ENCODE peak calls at places on chromosomes 13 and 19, in seven cellular contexts. B is uterus; U is tibial nerve; Q is CD8-positive, alpha-beta T cell; K is AG10803; J is choroid plexus epithelial cell; W is heart right ventricle. Y is an unnamed sample.

GRCh38 chr19:347946-348861 is 3.6 kb upstream of the MIER2 start:
- DNase-seq in B (no peak), U (no peak), Q (no peak), K (no peak), J (no peak), W (no peak), Y (no peak)

GRCh38 chr13:110138009-110138699 is 168.8 kb downstream of the COL4A1 start:
- DNase-seq in B (peak; percentile 59), U (peak; percentile 43), Q (peak; percentile 2), K (peak; percentile 57), J (peak; percentile 75), W (peak; percentile 60), Y (peak; percentile 80)

GRCh38 chr19:18479964-18480723 is 41.7 kb downstream of the ELL start:
- DNase-seq in B (peak; percentile 78), U (peak; percentile 84), Q (no peak), K (peak; percentile 96), J (peak; percentile 65), W (no peak), Y (peak; percentile 91)

GRCh38 chr19:56136362-56136761 is 4.7 kb upstream of the ZNF444 start:
- DNase-seq in B (no peak), U (no peak), Q (no peak), K (no peak), J (peak; percentile 51), W (no peak), Y (no peak)

GRCh38 chr13:60347174-60347573 is 49.8 kb upstream of the TDRD3 start:
- DNase-seq in B (no peak), U (no peak), Q (no peak), K (no peak), J (no peak), W (no peak), Y (no peak)

GRCh38 chr19:18002347-18002850 is 5.6 kb upstream of the ARRDC2 start:
- DNase-seq in B (no peak), U (no peak), Q (no peak), K (no peak), J (no peak), W (peak; percentile 43), Y (no peak)

GRCh38 chr19:48806818-48807589 is 3.8 kb downstream of the BCAT2 start:
- DNase-seq in B (no peak), U (no peak), Q (no peak), K (peak; percentile 37), J (peak; percentile 70), W (no peak), Y (peak; percentile 41)

GRCh38 chr19:38265213-38265861 is 964 bp downstream of the SPINT2 start:
- DNase-seq in B (no peak), U (no peak), Q (no peak), K (no peak), J (peak; percentile 50), W (no peak), Y (no peak)

GRCh38 chr19:17415107-17415506 is 4.7 kb upstream of the MVB12A start:
- DNase-seq in B (peak; percentile 84), U (no peak), Q (no peak), K (no peak), J (no peak), W (no peak), Y (peak; percentile 79)

GRCh38 chr13:94764576-94765321 is 52.4 kb upstream of the SOX21 start:
- DNase-seq in B (no peak), U (no peak), Q (no peak), K (no peak), J (no peak), W (no peak), Y (no peak)

GRCh38 chr19:12987781-12988180 is 7.5 kb upstream of the NFIX start:
- DNase-seq in B (no peak), U (no peak), Q (no peak), K (no peak), J (no peak), W (no peak), Y (no peak)

GRCh38 chr13:37403776-37404497 is 194.6 kb downstream of the POSTN start:
- DNase-seq in B (no peak), U (no peak), Q (no peak), K (peak; percentile 97), J (peak; percentile 94), W (no peak), Y (peak; percentile 54)

GRCh38 chr13:42696191-42696590 is 85.2 kb upstream of the FAM216B start:
- DNase-seq in B (no peak), U (no peak), Q (no peak), K (peak; percentile 40), J (peak; percentile 80), W (no peak), Y (peak; percentile 64)

GRCh38 chr19:3708207-3708931 is at the start of gene TJP3:
- DNase-seq in B (no peak), U (no peak), Q (no peak), K (no peak), J (no peak), W (peak; percentile 45), Y (no peak)

GRCh38 chr19:55454787-55455243 is 6.6 kb downstream of the ISOC2 start:
- DNase-seq in B (no peak), U (no peak), Q (no peak), K (peak; percentile 26), J (peak; percentile 59), W (peak; percentile 43), Y (peak; percentile 29)

GRCh38 chr13:80341098-80341701 is at the start of gene SPRY2:
- DNase-seq in B (peak; percentile 92), U (peak; percentile 91), Q (no peak), K (peak; percentile 96), J (peak; percentile 97), W (peak; percentile 93), Y (peak; percentile 98)

GRCh38 chr13:96029002-96029401 is 24.2 kb downstream of the UGGT2 start:
- DNase-seq in B (no peak), U (no peak), Q (no peak), K (no peak), J (no peak), W (no peak), Y (no peak)

GRCh38 chr19:45442927-45443461 is 19.3 kb upstream of the ERCC1 start:
- DNase-seq in B (peak; percentile 61), U (peak; percentile 66), Q (no peak), K (peak; percentile 37), J (peak; percentile 61), W (no peak), Y (peak; percentile 74)

GRCh38 chr13:28138012-28138755 is at the start of gene PAN3:
- DNase-seq in B (peak; percentile 90), U (peak; percentile 79), Q (peak; percentile 83), K (peak; percentile 89), J (peak; percentile 93), W (peak; percentile 96), Y (peak; percentile 91)
- TF ChIP-seq CTCF in B (peak; percentile 8), U (no peak), Q (no peak), K (no peak), J (no peak), W (peak; percentile 19), Y (peak; percentile 4)

GRCh38 chr13:50894042-50894441 is 15.5 kb upstream of the RNASEH2B start:
- DNase-seq in B (no peak), U (no peak), Q (no peak), K (no peak), J (no peak), W (no peak), Y (no peak)

GRCh38 chr13:50893211-50893852 is 16.3 kb upstream of the RNASEH2B start:
- DNase-seq in B (no peak), U (no peak), Q (no peak), K (peak; percentile 52), J (peak; percentile 72), W (no peak), Y (peak; percentile 36)

GRCh38 chr13:50892162-50892944 is 17.2 kb upstream of the RNASEH2B start:
- DNase-seq in B (no peak), U (no peak), Q (no peak), K (no peak), J (no peak), W (no peak), Y (no peak)

GRCh38 chr13:50891206-50891605 is 18.4 kb upstream of the RNASEH2B start:
- DNase-seq in B (no peak), U (no peak), Q (no peak), K (no peak), J (no peak), W (no peak), Y (no peak)

GRCh38 chr13:50894504-50894903 is 15.1 kb upstream of the RNASEH2B start:
- DNase-seq in B (no peak), U (no peak), Q (no peak), K (no peak), J (no peak), W (no peak), Y (no peak)
- H3K4me3 ChIP-seq in B (no peak overlapping the region), U (no peak overlapping the region), Q (no peak overlapping the region), K (no peak overlapping the region), J (no peak overlapping the region), W (no peak overlapping the region), Y (no peak overlapping the region)

GRCh38 chr13:74133657-74134201 is 475 bp downstream of the KLF12 start:
- DNase-seq in B (peak; percentile 89), U (peak; percentile 81), Q (peak; percentile 81), K (peak; percentile 93), J (peak; percentile 97), W (peak; percentile 84), Y (peak; percentile 86)

GRCh38 chr13:74131206-74131605 is 3.0 kb downstream of the KLF12 start:
- DNase-seq in B (no peak), U (no peak), Q (no peak), K (no peak), J (peak; percentile 36), W (no peak), Y (no peak)

GRCh38 chr13:74132152-74132767 is 1.9 kb downstream of the KLF12 start:
- DNase-seq in B (no peak), U (no peak), Q (no peak), K (no peak), J (peak; percentile 40), W (no peak), Y (no peak)

GRCh38 chr13:74134226-74134776 is at the start of gene KLF12:
- DNase-seq in B (peak; percentile 89), U (peak; percentile 76), Q (peak; percentile 85), K (peak; percentile 93), J (peak; percentile 98), W (peak; percentile 85), Y (peak; percentile 85)

DNA sequence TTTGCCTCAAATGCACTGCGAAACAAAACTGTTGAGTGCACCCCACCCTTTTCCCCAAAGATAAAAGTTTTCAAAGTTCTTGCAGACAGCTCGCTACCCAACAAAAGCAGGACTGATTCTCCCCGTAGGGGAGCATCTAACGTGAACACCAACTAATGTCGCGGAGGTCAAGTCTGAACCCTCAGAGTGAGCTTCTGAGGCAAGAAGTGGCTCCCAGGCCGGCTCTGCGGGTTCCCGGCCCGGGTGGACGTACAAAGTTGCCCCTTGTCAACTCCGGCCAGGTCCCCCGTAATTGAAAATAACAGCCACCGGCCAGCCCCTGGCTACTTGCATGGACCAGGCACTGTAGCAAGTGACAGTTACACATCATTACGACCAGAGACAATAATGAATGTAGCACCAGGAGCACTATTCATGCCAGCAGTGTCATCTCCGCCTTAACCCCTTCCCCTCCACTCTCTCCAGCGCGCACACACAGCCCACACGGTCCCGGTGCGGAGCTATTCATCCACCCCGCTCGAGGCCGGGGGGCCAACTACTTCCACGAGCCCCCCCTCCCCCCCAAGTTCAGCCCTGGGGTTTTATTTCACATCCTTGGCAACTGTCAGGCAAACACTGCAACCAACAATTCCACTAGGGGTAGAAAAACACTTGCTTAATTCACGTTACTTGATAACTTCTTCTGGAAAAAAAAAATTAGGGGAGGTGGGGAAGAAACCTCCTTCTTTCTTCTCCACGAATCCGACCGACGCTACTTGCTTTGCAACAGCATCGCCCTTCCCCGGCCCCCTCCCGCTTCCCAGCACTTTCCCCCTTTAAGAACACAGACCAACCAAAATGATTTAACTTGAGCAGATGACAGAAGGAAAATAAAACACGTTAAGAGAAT is 1.2 kb downstream of the KLF12 start:
- DNase-seq in B (peak; percentile 25), U (no peak), Q (peak; percentile 24), K (peak; percentile 45), J (peak; percentile 68), W (peak; percentile 32), Y (peak; percentile 18)
- TF ChIP-seq CTCF in B (no peak), U (no peak), Q (no peak), K (no peak), J (no peak), W (no peak), Y (no peak)

GRCh38 chr19:6424939-6425731 is 524 bp upstream of the KHSRP start:
- DNase-seq in B (peak; percentile 100), U (peak; percentile 100), Q (peak; percentile 99), K (peak; percentile 100), J (peak; percentile 100), W (peak; percentile 99), Y (peak; percentile 100)
- H3K4me3 ChIP-seq in B (peak overlapping the region; percentile 5), U (peak overlapping the region; percentile 70), Q (peak overlapping the region; percentile 7), K (peak overlapping the region; percentile 43), J (peak overlapping the region; percentile 11), W (peak overlapping the region; percentile 9), Y (peak overlapping the region; percentile 12)